ENCODE peak calls at places on chromosomes 7 and 10, in six cellular contexts. G is NT2/D1, X is adrenal gland, O is spleen, Q is stomach, T is heart right ventricle. W is an unnamed sample.

GRCh38 chr7:131090866-131091692 is 236.6 kb upstream of the MKLN1 start:
- DNase-seq in G (peak; percentile 81), X (no peak), O (no peak), Q (no peak), T (no peak), W (no peak)

GRCh38 chr7:29598607-29599006 is 35.0 kb downstream of the PRR15 start:
- DNase-seq in G (no peak), X (no peak), O (no peak), Q (peak; percentile 86), T (no peak), W (no peak)

GRCh38 chr10:76628801-76629200 is 1008.8 kb downstream of the KCNMA1 start:
- DNase-seq in G (no peak), X (no peak), O (no peak), Q (no peak), T (no peak), W (no peak)

GRCh38 chr7:2230226-2230625 is 2.5 kb downstream of the MAD1L1 start:
- DNase-seq in G (no peak), X (no peak), O (no peak), Q (no peak), T (no peak), W (no peak)

GRCh38 chr10:91564508-91564907 is 68.4 kb downstream of the PPP1R3C start:
- DNase-seq in G (no peak), X (no peak), O (no peak), Q (no peak), T (no peak), W (no peak)

GRCh38 chr7:12062062-12062461 is 149.0 kb upstream of the TMEM106B start:
- DNase-seq in G (no peak), X (no peak), O (no peak), Q (no peak), T (no peak), W (no peak)

GRCh38 chr7:107291434-107291833 is 122.6 kb downstream of the HBP1 start:
- DNase-seq in G (no peak), X (no peak), O (no peak), Q (no peak), T (no peak), W (no peak)

GRCh38 chr10:22345301-22346086 is at the start of gene SPAG6:
- DNase-seq in G (no peak), X (no peak), O (peak; percentile 90), Q (peak; percentile 52), T (peak; percentile 48), W (no peak)

GRCh38 chr10:48458662-48459048 is 146.2 kb downstream of the ARHGAP22 start:
- DNase-seq in G (no peak), X (no peak), O (no peak), Q (no peak), T (no peak), W (no peak)

GRCh38 chr7:44144968-44145418 is 3.9 kb upstream of the MYL7 start:
- DNase-seq in G (no peak), X (peak; percentile 9), O (no peak), Q (no peak), T (no peak), W (no peak)

GRCh38 chr7:759569-759968 is 32.5 kb upstream of the PRKAR1B start:
- DNase-seq in G (no peak), X (no peak), O (peak; percentile 32), Q (no peak), T (no peak), W (no peak)

DNA sequence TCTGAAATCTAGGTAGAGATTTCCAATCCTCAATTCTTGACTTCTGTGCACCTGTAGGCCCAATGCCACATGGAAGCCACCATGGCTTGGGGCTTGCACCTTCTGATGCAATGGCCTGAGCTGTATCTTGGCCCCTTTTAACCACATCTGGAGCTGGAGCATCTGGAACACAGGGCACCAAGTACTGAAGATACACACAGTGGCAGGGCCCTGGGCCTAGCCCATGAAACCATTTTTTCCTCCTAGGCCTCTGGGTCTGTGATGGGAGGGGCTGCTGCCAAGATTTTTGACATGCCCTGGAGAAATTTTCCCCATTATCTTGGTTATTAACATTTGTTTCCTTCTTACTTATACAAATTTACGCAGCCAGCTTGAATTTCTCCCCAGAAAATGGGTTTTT is 39.1 kb downstream of the GCC1 start:
- DNase-seq in G (no peak), X (no peak), O (no peak), Q (no peak), T (no peak), W (no peak)
- H3K4me3 ChIP-seq in G (no peak overlapping the region), X (no peak overlapping the region), O (no peak overlapping the region), Q (no peak overlapping the region), T (no peak overlapping the region), W (no peak overlapping the region)

DNA sequence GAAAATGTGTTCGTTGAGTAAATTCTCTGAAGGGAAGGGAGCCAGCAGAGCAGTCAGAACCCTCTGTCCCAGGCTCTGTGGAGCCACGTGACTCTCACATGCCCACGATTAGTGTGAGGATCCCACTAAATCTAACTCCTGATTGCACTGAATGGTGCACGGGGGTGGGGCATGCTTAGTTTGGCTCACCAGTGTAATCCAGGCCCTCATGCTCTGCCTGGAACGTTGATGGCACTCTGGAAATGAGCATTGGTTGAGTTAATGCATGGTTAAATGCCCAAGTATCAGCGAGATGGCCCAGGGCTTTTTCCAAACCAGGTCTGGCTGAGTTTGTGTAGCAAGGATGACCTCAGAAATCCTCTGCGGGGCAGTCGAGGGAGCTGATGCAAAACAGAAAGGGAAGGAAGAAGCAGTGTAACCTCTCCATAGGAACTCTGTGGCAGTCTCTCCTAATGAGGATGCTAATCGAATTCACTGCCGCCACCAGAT is 98.3 kb downstream of the C10orf105 start:
- DNase-seq in G (no peak), X (peak; percentile 37), O (no peak), Q (no peak), T (no peak), W (no peak)
- H3K4me3 ChIP-seq in G (no peak overlapping the region), X (no peak overlapping the region), O (no peak overlapping the region), Q (no peak overlapping the region), T (no peak overlapping the region), W (no peak overlapping the region)

DNA sequence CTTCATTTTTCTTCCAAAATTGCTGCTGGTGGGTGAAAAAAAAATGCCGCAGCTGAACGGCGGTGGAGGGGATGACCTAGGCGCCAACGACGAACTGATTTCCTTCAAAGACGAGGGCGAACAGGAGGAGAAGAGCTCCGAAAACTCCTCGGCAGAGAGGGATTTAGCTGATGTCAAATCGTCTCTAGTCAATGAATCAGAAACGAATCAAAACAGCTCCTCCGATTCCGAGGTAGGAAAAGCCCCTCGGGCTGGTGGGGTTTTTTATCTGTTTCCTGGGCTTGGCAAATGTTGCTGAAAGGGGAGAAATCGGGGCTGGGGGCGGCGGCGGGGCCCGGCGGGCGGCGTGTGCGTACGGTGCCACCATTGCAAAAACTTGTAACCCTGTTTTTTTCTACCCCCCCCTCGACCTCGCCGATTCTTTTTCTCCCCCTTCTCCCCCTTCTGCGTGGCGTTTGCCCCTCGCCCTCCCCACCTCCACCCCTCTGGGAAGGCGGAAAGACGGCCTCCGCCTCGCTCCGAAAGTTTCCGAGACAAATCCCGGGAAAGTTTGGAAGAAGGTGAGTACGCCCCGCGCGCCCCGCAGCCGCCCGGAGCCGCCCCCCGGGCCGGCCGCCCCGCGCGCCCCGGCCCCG is 784 bp downstream of the TCF7L2 start:
- DNase-seq in G (no peak), X (peak; percentile 34), O (peak; percentile 80), Q (no peak), T (peak; percentile 36), W (no peak)
- H3K4me3 ChIP-seq in G (peak overlapping the region; percentile 75), X (peak overlapping the region; percentile 83), O (peak overlapping the region; percentile 68), Q (peak overlapping the region; percentile 81), T (peak overlapping the region; percentile 82), W (peak overlapping the region; percentile 61)

GRCh38 chr7:151447901-151448260 is 7.9 kb upstream of the CRYGN start:
- DNase-seq in G (no peak), X (no peak), O (no peak), Q (no peak), T (no peak), W (no peak)
- H3K4me3 ChIP-seq in G (peak overlapping the region; percentile 26), X (peak overlapping the region; percentile 44), O (peak overlapping the region; percentile 51), Q (peak overlapping the region; percentile 51), T (peak overlapping the region; percentile 54), W (peak overlapping the region; percentile 48)